ENCODE peak calls at places on chromosomes 7 and 10, in seven cellular contexts. One of them, this sample, is unnamed.

GRCh38 chr10:113961261-113961938 is 82.3 kb upstream of the ADRB1 start:
- DNase-seq in mammary epithelial cell: no peak
- DNase-seq in dorsolateral prefrontal cortex: no peak
- DNase-seq in esophagus squamous epithelium: no peak
- DNase-seq in GM10248: peak; percentile 62
- DNase-seq in left ventricle myocardium inferior: no peak
- DNase-seq in GM13977: peak; percentile 66
- DNase-seq in this sample: peak; percentile 95

GRCh38 chr7:29859491-29860180 is 53.3 kb downstream of the WIPF3 start:
- DNase-seq in mammary epithelial cell: no peak
- DNase-seq in dorsolateral prefrontal cortex: no peak
- DNase-seq in esophagus squamous epithelium: no peak
- DNase-seq in GM10248: no peak
- DNase-seq in left ventricle myocardium inferior: no peak
- DNase-seq in GM13977: no peak
- DNase-seq in this sample: no peak

GRCh38 chr7:54813398-54813797 is 54.4 kb upstream of the SEC61G start:
- DNase-seq in mammary epithelial cell: peak; percentile 32
- DNase-seq in dorsolateral prefrontal cortex: no peak
- DNase-seq in esophagus squamous epithelium: no peak
- DNase-seq in GM10248: no peak
- DNase-seq in left ventricle myocardium inferior: peak; percentile 43
- DNase-seq in GM13977: no peak
- DNase-seq in this sample: no peak

GRCh38 chr10:111207525-111207924 is 130.7 kb downstream of the ADRA2A start:
- DNase-seq in mammary epithelial cell: no peak
- DNase-seq in dorsolateral prefrontal cortex: no peak
- DNase-seq in esophagus squamous epithelium: no peak
- DNase-seq in GM10248: no peak
- DNase-seq in left ventricle myocardium inferior: no peak
- DNase-seq in GM13977: no peak
- DNase-seq in this sample: peak; percentile 33

GRCh38 chr7:101858437-101859385 is 41.3 kb downstream of the CUX1 start:
- DNase-seq in mammary epithelial cell: no peak
- DNase-seq in dorsolateral prefrontal cortex: no peak
- DNase-seq in esophagus squamous epithelium: no peak
- DNase-seq in GM10248: no peak
- DNase-seq in left ventricle myocardium inferior: no peak
- DNase-seq in GM13977: no peak
- DNase-seq in this sample: no peak

GRCh38 chr10:62732841-62733653 is 71.5 kb upstream of the ADO start:
- DNase-seq in mammary epithelial cell: peak; percentile 95
- DNase-seq in dorsolateral prefrontal cortex: no peak
- DNase-seq in esophagus squamous epithelium: no peak
- DNase-seq in GM10248: peak; percentile 64
- DNase-seq in left ventricle myocardium inferior: no peak
- DNase-seq in GM13977: peak; percentile 66
- DNase-seq in this sample: peak; percentile 92

GRCh38 chr10:1696106-1696505 is 41.2 kb downstream of the ADARB2 start:
- DNase-seq in mammary epithelial cell: no peak
- DNase-seq in dorsolateral prefrontal cortex: no peak
- DNase-seq in esophagus squamous epithelium: no peak
- DNase-seq in GM10248: no peak
- DNase-seq in left ventricle myocardium inferior: no peak
- DNase-seq in GM13977: no peak
- DNase-seq in this sample: no peak

GRCh38 chr10:72254891-72255568 is 18.7 kb upstream of the DDIT4 start:
- DNase-seq in mammary epithelial cell: peak; percentile 75
- DNase-seq in dorsolateral prefrontal cortex: peak; percentile 95
- DNase-seq in esophagus squamous epithelium: no peak
- DNase-seq in GM10248: peak; percentile 56
- DNase-seq in left ventricle myocardium inferior: peak; percentile 94
- DNase-seq in GM13977: peak; percentile 55
- DNase-seq in this sample: peak; percentile 70

GRCh38 chr10:69620625-69621024 is 9.4 kb upstream of the FAM241B start:
- DNase-seq in mammary epithelial cell: no peak
- DNase-seq in dorsolateral prefrontal cortex: no peak
- DNase-seq in esophagus squamous epithelium: no peak
- DNase-seq in GM10248: no peak
- DNase-seq in left ventricle myocardium inferior: no peak
- DNase-seq in GM13977: no peak
- DNase-seq in this sample: no peak

GRCh38 chr7:22712999-22713398 is 14.0 kb upstream of the IL6 start:
- DNase-seq in mammary epithelial cell: no peak
- DNase-seq in dorsolateral prefrontal cortex: no peak
- DNase-seq in esophagus squamous epithelium: no peak
- DNase-seq in GM10248: no peak
- DNase-seq in left ventricle myocardium inferior: no peak
- DNase-seq in GM13977: no peak
- DNase-seq in this sample: peak; percentile 34

GRCh38 chr10:62560207-62560819 is 186.1 kb downstream of the ZNF365 start:
- DNase-seq in mammary epithelial cell: peak; percentile 54
- DNase-seq in dorsolateral prefrontal cortex: no peak
- DNase-seq in esophagus squamous epithelium: no peak
- DNase-seq in GM10248: no peak
- DNase-seq in left ventricle myocardium inferior: no peak
- DNase-seq in GM13977: no peak
- DNase-seq in this sample: no peak

GRCh38 chr7:149605696-149606095 is 108.1 kb upstream of the ZNF746 start:
- DNase-seq in mammary epithelial cell: no peak
- DNase-seq in dorsolateral prefrontal cortex: no peak
- DNase-seq in esophagus squamous epithelium: no peak
- DNase-seq in GM10248: no peak
- DNase-seq in left ventricle myocardium inferior: no peak
- DNase-seq in GM13977: no peak
- DNase-seq in this sample: no peak

GRCh38 chr10:24353319-24353718 is 144.4 kb downstream of the KIAA1217 start:
- DNase-seq in mammary epithelial cell: no peak
- DNase-seq in dorsolateral prefrontal cortex: no peak
- DNase-seq in esophagus squamous epithelium: no peak
- DNase-seq in GM10248: no peak
- DNase-seq in left ventricle myocardium inferior: no peak
- DNase-seq in GM13977: no peak
- DNase-seq in this sample: no peak

GRCh38 chr7:102859084-102859798 is 53.6 kb upstream of the LRRC17 start:
- DNase-seq in mammary epithelial cell: no peak
- DNase-seq in dorsolateral prefrontal cortex: no peak
- DNase-seq in esophagus squamous epithelium: no peak
- DNase-seq in GM10248: no peak
- DNase-seq in left ventricle myocardium inferior: no peak
- DNase-seq in GM13977: no peak
- DNase-seq in this sample: no peak

GRCh38 chr7:14321947-14322346 is 332.5 kb upstream of the ETV1 start:
- DNase-seq in mammary epithelial cell: no peak
- DNase-seq in dorsolateral prefrontal cortex: no peak
- DNase-seq in esophagus squamous epithelium: no peak
- DNase-seq in GM10248: no peak
- DNase-seq in left ventricle myocardium inferior: no peak
- DNase-seq in GM13977: no peak
- DNase-seq in this sample: no peak

DNA sequence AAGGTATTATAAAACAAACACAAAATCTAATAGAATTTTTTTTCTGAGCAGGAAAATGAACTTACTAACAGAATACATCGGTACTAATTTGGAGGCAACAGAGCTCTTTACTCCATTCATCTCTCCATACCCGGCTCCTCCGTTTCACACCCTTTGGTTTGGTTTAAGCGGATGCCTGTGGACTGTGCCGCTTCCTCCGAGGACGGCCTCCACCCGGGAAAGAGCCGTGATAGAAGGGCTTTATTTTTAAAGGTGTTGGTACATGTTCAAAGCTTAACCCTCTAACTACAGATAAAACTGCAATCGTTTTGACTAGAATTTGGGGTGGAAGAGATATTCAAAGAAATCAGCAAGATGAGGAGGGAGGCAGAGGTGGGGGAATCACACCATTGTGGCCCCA is 1.9 kb downstream of the VIPR2 start:
- DNase-seq in mammary epithelial cell: no peak
- DNase-seq in dorsolateral prefrontal cortex: no peak
- DNase-seq in esophagus squamous epithelium: no peak
- DNase-seq in GM10248: no peak
- DNase-seq in left ventricle myocardium inferior: no peak
- DNase-seq in GM13977: no peak
- DNase-seq in this sample: no peak
- TF ChIP-seq CTCF in mammary epithelial cell: no peak
- TF ChIP-seq CTCF in dorsolateral prefrontal cortex: no peak
- TF ChIP-seq CTCF in esophagus squamous epithelium: no peak
- TF ChIP-seq CTCF in GM10248: no peak
- TF ChIP-seq CTCF in left ventricle myocardium inferior: no peak
- TF ChIP-seq CTCF in GM13977: no peak
- TF ChIP-seq CTCF in this sample: no peak

DNA sequence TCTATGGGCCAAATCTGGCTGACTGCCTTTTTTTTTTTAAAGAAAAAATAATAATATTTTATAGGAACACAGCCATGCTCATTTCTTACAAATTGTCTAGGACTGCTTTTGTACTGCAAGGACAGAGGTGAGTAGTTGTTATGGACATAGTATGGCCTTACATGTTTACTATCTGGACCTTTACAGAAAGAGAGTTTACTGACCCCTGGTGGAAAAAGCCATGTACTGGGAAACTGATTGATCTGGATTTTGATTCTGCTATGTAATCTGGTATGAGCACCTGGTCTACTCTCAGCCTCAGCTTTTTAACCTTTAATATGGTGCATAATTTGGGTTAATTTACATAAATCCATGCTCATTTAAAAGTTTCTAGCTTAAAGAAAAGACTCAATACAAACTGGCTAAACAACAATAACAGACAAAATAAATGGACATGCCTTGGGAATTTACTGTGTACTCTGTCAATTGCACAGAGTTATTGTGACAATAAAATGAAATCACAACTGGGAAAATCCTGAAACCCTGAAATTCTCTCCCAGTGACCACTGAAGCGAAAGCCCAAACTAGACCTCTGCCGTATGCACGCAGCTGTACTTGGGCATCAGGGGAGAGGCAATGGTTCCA is 260.7 kb downstream of the BMPER start:
- DNase-seq in mammary epithelial cell: peak; percentile 33
- DNase-seq in dorsolateral prefrontal cortex: no peak
- DNase-seq in esophagus squamous epithelium: no peak
- DNase-seq in GM10248: no peak
- DNase-seq in left ventricle myocardium inferior: no peak
- DNase-seq in GM13977: peak; percentile 14
- DNase-seq in this sample: peak; percentile 7
- TF ChIP-seq CTCF in mammary epithelial cell: peak; percentile 50
- TF ChIP-seq CTCF in dorsolateral prefrontal cortex: peak; percentile 43
- TF ChIP-seq CTCF in esophagus squamous epithelium: peak; percentile 8
- TF ChIP-seq CTCF in GM10248: peak; percentile 31
- TF ChIP-seq CTCF in left ventricle myocardium inferior: peak; percentile 54
- TF ChIP-seq CTCF in GM13977: peak; percentile 27
- TF ChIP-seq CTCF in this sample: peak; percentile 23

GRCh38 chr10:9209105-9209798 is 1154.8 kb downstream of the GATA3 start:
- DNase-seq in mammary epithelial cell: peak; percentile 46
- DNase-seq in dorsolateral prefrontal cortex: peak; percentile 59
- DNase-seq in esophagus squamous epithelium: no peak
- DNase-seq in GM10248: peak; percentile 39
- DNase-seq in left ventricle myocardium inferior: peak; percentile 43
- DNase-seq in GM13977: peak; percentile 51
- DNase-seq in this sample: peak; percentile 68

GRCh38 chr10:9215121-9215520 is 1160.6 kb downstream of the GATA3 start:
- DNase-seq in mammary epithelial cell: no peak
- DNase-seq in dorsolateral prefrontal cortex: no peak
- DNase-seq in esophagus squamous epithelium: no peak
- DNase-seq in GM10248: no peak
- DNase-seq in left ventricle myocardium inferior: no peak
- DNase-seq in GM13977: no peak
- DNase-seq in this sample: no peak

GRCh38 chr10:9214618-9215017 is 1160.1 kb downstream of the GATA3 start:
- DNase-seq in mammary epithelial cell: no peak
- DNase-seq in dorsolateral prefrontal cortex: no peak
- DNase-seq in esophagus squamous epithelium: no peak
- DNase-seq in GM10248: no peak
- DNase-seq in left ventricle myocardium inferior: no peak
- DNase-seq in GM13977: no peak
- DNase-seq in this sample: no peak

GRCh38 chr10:9205558-9205957 is 1151.1 kb downstream of the GATA3 start:
- DNase-seq in mammary epithelial cell: no peak
- DNase-seq in dorsolateral prefrontal cortex: no peak
- DNase-seq in esophagus squamous epithelium: no peak
- DNase-seq in GM10248: no peak
- DNase-seq in left ventricle myocardium inferior: no peak
- DNase-seq in GM13977: no peak
- DNase-seq in this sample: no peak

DNA sequence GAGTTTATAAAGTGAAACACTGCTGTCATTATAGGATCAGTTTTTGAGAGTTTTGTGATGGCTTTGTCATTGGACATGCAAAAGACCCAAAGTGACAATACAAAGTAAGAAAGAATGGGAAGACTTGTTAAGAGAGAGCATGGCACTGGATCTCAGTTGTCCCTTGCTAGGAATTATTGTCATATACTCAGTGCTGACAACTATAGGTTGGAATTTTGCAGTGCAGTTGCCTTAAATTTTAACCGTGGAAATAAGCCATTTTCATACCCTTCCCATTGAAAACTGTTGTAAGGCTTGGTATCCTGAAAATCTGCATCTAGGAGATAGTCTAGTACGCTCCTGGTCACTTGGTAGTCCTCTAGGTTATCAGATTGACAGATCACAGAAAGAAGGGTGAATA is 1156.7 kb downstream of the GATA3 start:
- DNase-seq in mammary epithelial cell: no peak
- DNase-seq in dorsolateral prefrontal cortex: no peak
- DNase-seq in esophagus squamous epithelium: no peak
- DNase-seq in GM10248: no peak
- DNase-seq in left ventricle myocardium inferior: no peak
- DNase-seq in GM13977: no peak
- DNase-seq in this sample: no peak
- TF ChIP-seq CTCF in mammary epithelial cell: peak; percentile 28
- TF ChIP-seq CTCF in dorsolateral prefrontal cortex: no peak
- TF ChIP-seq CTCF in esophagus squamous epithelium: no peak
- TF ChIP-seq CTCF in GM10248: no peak
- TF ChIP-seq CTCF in left ventricle myocardium inferior: peak; percentile 37
- TF ChIP-seq CTCF in GM13977: no peak
- TF ChIP-seq CTCF in this sample: no peak

GRCh38 chr7:100081535-100082102 is at the start of gene ZNF3:
- DNase-seq in mammary epithelial cell: peak; percentile 99
- DNase-seq in dorsolateral prefrontal cortex: peak; percentile 99
- DNase-seq in esophagus squamous epithelium: peak; percentile 94
- DNase-seq in GM10248: peak; percentile 97
- DNase-seq in left ventricle myocardium inferior: peak; percentile 97
- DNase-seq in GM13977: peak; percentile 96
- DNase-seq in this sample: peak; percentile 100
- TF ChIP-seq CTCF in mammary epithelial cell: peak; percentile 56
- TF ChIP-seq CTCF in dorsolateral prefrontal cortex: peak; percentile 99
- TF ChIP-seq CTCF in esophagus squamous epithelium: peak; percentile 97
- TF ChIP-seq CTCF in GM10248: peak; percentile 92
- TF ChIP-seq CTCF in left ventricle myocardium inferior: peak; percentile 97
- TF ChIP-seq CTCF in GM13977: peak; percentile 96
- TF ChIP-seq CTCF in this sample: peak; percentile 88

This sample was measured in GM12865.